ENCODE peak calls at places on chromosomes 1 and 21, in six cellular contexts. One of them, this sample, is unnamed. For H3K9me2, the result is how much of the 10 kb centered on the place peaks cover.

GRCh38 chr1:183051546-183051945 is 28.3 kb downstream of the LAMC1 start:
- DNase-seq in MM.1S: no peak
- DNase-seq in GM23248: no peak
- DNase-seq in HCT116: no peak
- DNase-seq in PC-3: peak
- DNase-seq in SK-N-SH: peak
- DNase-seq in this sample: no peak

GRCh38 chr1:185636848-185637247 is 97.3 kb upstream of the HMCN1 start:
- DNase-seq in HCT116: no peak
- DNase-seq in MM.1S: peak
- DNase-seq in PC-3: no peak
- DNase-seq in GM23248: no peak
- DNase-seq in SK-N-SH: no peak
- DNase-seq in this sample: no peak

GRCh38 chr1:84758968-84759491 is 68.8 kb upstream of the SSX2IP start:
- DNase-seq in SK-N-SH: no peak
- DNase-seq in GM23248: peak
- DNase-seq in PC-3: no peak
- DNase-seq in HCT116: no peak
- DNase-seq in MM.1S: no peak
- DNase-seq in this sample: no peak

GRCh38 chr1:53981220-53981619 is 35.1 kb downstream of the LRRC42 start:
- DNase-seq in PC-3: no peak
- DNase-seq in MM.1S: no peak
- DNase-seq in SK-N-SH: no peak
- DNase-seq in GM23248: no peak
- DNase-seq in HCT116: no peak
- DNase-seq in this sample: no peak

GRCh38 chr1:63758805-63759204 is 15.0 kb upstream of the ROR1 start:
- DNase-seq in MM.1S: no peak
- DNase-seq in GM23248: no peak
- DNase-seq in PC-3: no peak
- DNase-seq in HCT116: no peak
- DNase-seq in SK-N-SH: peak
- DNase-seq in this sample: no peak

GRCh38 chr1:98749152-98749756 is 87.7 kb downstream of the SNX7 start:
- DNase-seq in GM23248: peak
- DNase-seq in MM.1S: peak
- DNase-seq in HCT116: no peak
- DNase-seq in SK-N-SH: no peak
- DNase-seq in PC-3: peak
- DNase-seq in this sample: peak

GRCh38 chr1:115144176-115144575 is 54.9 kb upstream of the TSPAN2 start:
- DNase-seq in MM.1S: no peak
- DNase-seq in HCT116: no peak
- DNase-seq in GM23248: no peak
- DNase-seq in SK-N-SH: no peak
- DNase-seq in PC-3: no peak
- DNase-seq in this sample: no peak

GRCh38 chr1:205627956-205628355 is 3.9 kb downstream of the ELK4 start:
- DNase-seq in GM23248: no peak
- DNase-seq in MM.1S: no peak
- DNase-seq in SK-N-SH: no peak
- DNase-seq in PC-3: no peak
- DNase-seq in HCT116: no peak
- DNase-seq in this sample: no peak

GRCh38 chr21:35540950-35541632 is 492.0 kb upstream of the RUNX1 start:
- DNase-seq in SK-N-SH: no peak
- DNase-seq in HCT116: no peak
- DNase-seq in MM.1S: no peak
- DNase-seq in PC-3: no peak
- DNase-seq in GM23248: peak
- DNase-seq in this sample: no peak

GRCh38 chr1:69994261-69994660 is 211.1 kb downstream of the LRRC40 start:
- DNase-seq in GM23248: peak
- DNase-seq in SK-N-SH: no peak
- DNase-seq in PC-3: no peak
- DNase-seq in MM.1S: no peak
- DNase-seq in HCT116: no peak
- DNase-seq in this sample: no peak
- H3K27ac ChIP-seq in GM23248: no peak
- H3K27ac ChIP-seq in SK-N-SH: no peak
- H3K27ac ChIP-seq in PC-3: no peak
- H3K27ac ChIP-seq in MM.1S: no peak
- H3K27ac ChIP-seq in HCT116: no peak
- H3K27ac ChIP-seq in this sample: no peak

GRCh38 chr1:201331166-201331565 is 46.3 kb downstream of the TNNT2 start:
- DNase-seq in MM.1S: no peak
- DNase-seq in SK-N-SH: no peak
- DNase-seq in PC-3: no peak
- DNase-seq in GM23248: no peak
- DNase-seq in HCT116: no peak
- DNase-seq in this sample: no peak
- H3K9me2 ChIP-seq in MM.1S: under half
- H3K9me2 ChIP-seq in SK-N-SH: under half
- H3K9me2 ChIP-seq in PC-3: under half
- H3K9me2 ChIP-seq in GM23248: under half
- H3K9me2 ChIP-seq in HCT116: under half
- H3K9me2 ChIP-seq in this sample: under half

GRCh38 chr1:159881930-159882839 is 17.8 kb downstream of the CFAP45 start:
- DNase-seq in SK-N-SH: peak
- DNase-seq in GM23248: peak
- DNase-seq in PC-3: peak
- DNase-seq in HCT116: peak
- DNase-seq in MM.1S: peak
- DNase-seq in this sample: no peak
- H3K9ac ChIP-seq in SK-N-SH: peak
- H3K9ac ChIP-seq in GM23248: peak
- H3K9ac ChIP-seq in PC-3: peak
- H3K9ac ChIP-seq in HCT116: peak
- H3K9ac ChIP-seq in MM.1S: no peak
- H3K9ac ChIP-seq in this sample: no peak

GRCh38 chr1:45894331-45894730 is 90.9 kb downstream of the MAST2 start:
- DNase-seq in GM23248: no peak
- DNase-seq in PC-3: no peak
- DNase-seq in HCT116: no peak
- DNase-seq in MM.1S: no peak
- DNase-seq in SK-N-SH: no peak
- DNase-seq in this sample: no peak
- H3K27ac ChIP-seq in GM23248: no peak
- H3K27ac ChIP-seq in PC-3: no peak
- H3K27ac ChIP-seq in HCT116: no peak
- H3K27ac ChIP-seq in MM.1S: no peak
- H3K27ac ChIP-seq in SK-N-SH: no peak
- H3K27ac ChIP-seq in this sample: no peak

DNA sequence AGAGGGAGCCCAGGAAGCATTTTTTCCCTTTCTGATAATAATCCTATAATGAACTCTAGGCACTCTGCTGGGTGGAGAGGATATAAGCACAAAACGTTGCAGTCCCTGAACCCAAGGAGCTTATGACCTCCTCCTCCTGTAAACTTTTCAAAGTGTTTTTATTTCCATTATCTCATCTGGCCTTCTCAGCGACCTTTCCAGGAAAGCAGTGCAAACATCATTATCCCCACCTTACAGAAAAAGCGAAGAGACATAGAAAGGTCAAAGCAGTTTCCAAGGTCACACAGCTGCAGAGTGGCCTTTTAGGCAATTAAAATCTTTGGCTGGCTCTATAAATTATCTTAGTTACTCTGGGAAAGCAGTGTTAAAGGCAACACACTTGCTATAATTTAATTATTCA is 63.8 kb downstream of the OLFML3 start:
- DNase-seq in HCT116: no peak
- DNase-seq in MM.1S: no peak
- DNase-seq in SK-N-SH: no peak
- DNase-seq in PC-3: no peak
- DNase-seq in GM23248: no peak
- DNase-seq in this sample: no peak
- H3K9me2 ChIP-seq in HCT116: under half
- H3K9me2 ChIP-seq in MM.1S: under half
- H3K9me2 ChIP-seq in SK-N-SH: under half
- H3K9me2 ChIP-seq in PC-3: under half
- H3K9me2 ChIP-seq in GM23248: under half
- H3K9me2 ChIP-seq in this sample: under half

This sample was measured in Karpas-422.